ENCODE peak calls at places on chromosomes 1 and 21, in six cellular contexts. Z is MM.1S; P is Peyer's patch; J is adrenal gland; Q is CD8-positive, alpha-beta T cell; L is stomach. C is an unnamed sample. For H3K27me3, the result is how much of the 10 kb centered on the place peaks cover.

GRCh38 chr21:44370027-44370735 is 16.8 kb downstream of the TRPM2 start:
- DNase-seq in P (peak), Z (no peak), Q (no peak), J (peak), L (peak), C (no peak)

GRCh38 chr1:109762821-109763645 is 690 bp downstream of the EPS8L3 start:
- DNase-seq in Q (no peak), L (peak), Z (no peak), J (peak), P (peak), C (peak)

GRCh38 chr1:110243581-110243980 is 33.5 kb downstream of the KCNC4 start:
- DNase-seq in J (no peak), L (no peak), Z (peak), P (peak), Q (no peak), C (no peak)

GRCh38 chr1:230310381-230311163 is 115.6 kb downstream of the PGBD5 start:
- DNase-seq in L (peak), Z (peak), J (peak), Q (peak), P (peak), C (peak)

GRCh38 chr1:230568008-230568407 is 74.3 kb upstream of the COG2 start:
- DNase-seq in P (peak), Q (no peak), L (peak), J (peak), Z (no peak), C (no peak)

GRCh38 chr1:52601519-52601918 is 652 bp upstream of the GPX7 start:
- DNase-seq in Q (no peak), J (no peak), Z (no peak), L (no peak), P (no peak), C (no peak)

GRCh38 chr21:42848932-42849758 is 30.2 kb downstream of the WDR4 start:
- DNase-seq in J (no peak), L (no peak), Z (no peak), P (peak), Q (no peak), C (no peak)

GRCh38 chr1:158022554-158023278 is 29.3 kb downstream of the KIRREL1 start:
- DNase-seq in Z (no peak), L (no peak), Q (no peak), J (no peak), P (no peak), C (no peak)

GRCh38 chr1:42108309-42108708 is 44.9 kb upstream of the GUCA2B start:
- DNase-seq in P (no peak), Q (no peak), Z (no peak), L (no peak), J (no peak), C (no peak)

GRCh38 chr1:153750026-153750995 is 22.5 kb downstream of the INTS3 start:
- DNase-seq in Z (no peak), P (no peak), J (no peak), Q (no peak), L (no peak), C (no peak)

GRCh38 chr1:55446351-55446750 is 231.2 kb upstream of the USP24 start:
- DNase-seq in L (no peak), P (no peak), J (no peak), Z (no peak), Q (no peak), C (no peak)

GRCh38 chr1:198151688-198152087 is 5.1 kb upstream of the NEK7 start:
- DNase-seq in L (no peak), P (no peak), Z (no peak), J (no peak), Q (no peak), C (no peak)

GRCh38 chr1:15574741-15575140 is 10.1 kb downstream of the AGMAT start:
- DNase-seq in Z (no peak), P (no peak), L (no peak), J (no peak), Q (no peak), C (no peak)

GRCh38 chr1:227316941-227317540 is 1.3 kb downstream of the CDC42BPA start:
- DNase-seq in Z (no peak), P (no peak), Q (no peak), J (peak), L (no peak), C (no peak)

GRCh38 chr1:46456411-46456963 is 33.1 kb upstream of the DMBX1 start:
- DNase-seq in Z (no peak), P (no peak), J (no peak), Q (no peak), L (no peak), C (no peak)

GRCh38 chr1:211579434-211580302 is 707 bp upstream of the SLC30A1 start:
- DNase-seq in L (peak), Q (peak), P (no peak), J (peak), Z (peak), C (no peak)

GRCh38 chr21:41673071-41673470 is 93.8 kb downstream of the RIPK4 start:
- DNase-seq in Q (no peak), J (no peak), P (no peak), L (no peak), Z (no peak), C (no peak)

GRCh38 chr1:1779691-1780597 is 1.7 kb upstream of the NADK start:
- DNase-seq in Z (peak), Q (peak), J (peak), P (peak), L (peak), C (peak)

GRCh38 chr1:224237094-224237881 is 54.2 kb downstream of the DEGS1 start:
- DNase-seq in P (no peak), Q (no peak), L (no peak), Z (no peak), J (no peak), C (no peak)

GRCh38 chr1:178540646-178541045 is 27.7 kb downstream of the TEX35 start:
- DNase-seq in Q (no peak), Z (no peak), L (no peak), J (no peak), P (no peak), C (no peak)

GRCh38 chr1:84834419-84835064 is 58.5 kb downstream of the LPAR3 start:
- DNase-seq in P (no peak), Z (no peak), J (no peak), L (no peak), Q (no peak), C (no peak)

GRCh38 chr1:36387141-36387949 is 1.6 kb upstream of the STK40 start:
- DNase-seq in J (no peak), L (no peak), Z (peak), Q (no peak), P (no peak), C (no peak)

GRCh38 chr1:159955456-159955855 is 1.4 kb upstream of the SLAMF9 start:
- DNase-seq in J (no peak), Q (no peak), Z (no peak), P (no peak), L (no peak), C (no peak)

GRCh38 chr1:171438441-171438840 is 46.9 kb upstream of the PRRC2C start:
- DNase-seq in L (peak), J (peak), Q (no peak), P (no peak), Z (no peak), C (no peak)

GRCh38 chr1:168320805-168321577 is 40.3 kb downstream of the TBX19 start:
- DNase-seq in J (peak), Q (no peak), P (no peak), L (no peak), Z (no peak), C (no peak)

GRCh38 chr1:245603311-245603865 is 448.6 kb downstream of the KIF26B start:
- DNase-seq in Q (no peak), J (no peak), P (no peak), Z (no peak), L (no peak), C (no peak)

GRCh38 chr1:109750241-109750882 is 9.5 kb upstream of the GSTM3 start:
- DNase-seq in Q (no peak), L (no peak), Z (no peak), J (no peak), P (no peak), C (no peak)

GRCh38 chr1:111729271-111729921 is 9.8 kb downstream of the INKA2 start:
- DNase-seq in Q (no peak), J (no peak), P (no peak), Z (no peak), L (peak), C (no peak)

GRCh38 chr1:243642936-243643335 is 207.1 kb downstream of the AKT3 start:
- DNase-seq in L (no peak), Q (no peak), J (no peak), Z (no peak), P (no peak), C (no peak)

GRCh38 chr1:228986093-228986904 is 251.0 kb downstream of the RHOU start:
- DNase-seq in L (peak), J (peak), P (peak), Q (no peak), Z (no peak), C (no peak)

GRCh38 chr1:45410850-45411509 is 70.7 kb upstream of the MUTYH start:
- DNase-seq in Z (no peak), L (no peak), J (no peak), P (no peak), Q (no peak), C (no peak)

GRCh38 chr1:224768971-224769370 is 152.9 kb downstream of the CNIH3 start:
- DNase-seq in J (no peak), Q (no peak), L (no peak), Z (no peak), P (no peak), C (no peak)

GRCh38 chr1:205519541-205520131 is 15.2 kb downstream of the CDK18 start:
- DNase-seq in Q (no peak), P (no peak), L (no peak), J (no peak), Z (no peak), C (no peak)

DNA sequence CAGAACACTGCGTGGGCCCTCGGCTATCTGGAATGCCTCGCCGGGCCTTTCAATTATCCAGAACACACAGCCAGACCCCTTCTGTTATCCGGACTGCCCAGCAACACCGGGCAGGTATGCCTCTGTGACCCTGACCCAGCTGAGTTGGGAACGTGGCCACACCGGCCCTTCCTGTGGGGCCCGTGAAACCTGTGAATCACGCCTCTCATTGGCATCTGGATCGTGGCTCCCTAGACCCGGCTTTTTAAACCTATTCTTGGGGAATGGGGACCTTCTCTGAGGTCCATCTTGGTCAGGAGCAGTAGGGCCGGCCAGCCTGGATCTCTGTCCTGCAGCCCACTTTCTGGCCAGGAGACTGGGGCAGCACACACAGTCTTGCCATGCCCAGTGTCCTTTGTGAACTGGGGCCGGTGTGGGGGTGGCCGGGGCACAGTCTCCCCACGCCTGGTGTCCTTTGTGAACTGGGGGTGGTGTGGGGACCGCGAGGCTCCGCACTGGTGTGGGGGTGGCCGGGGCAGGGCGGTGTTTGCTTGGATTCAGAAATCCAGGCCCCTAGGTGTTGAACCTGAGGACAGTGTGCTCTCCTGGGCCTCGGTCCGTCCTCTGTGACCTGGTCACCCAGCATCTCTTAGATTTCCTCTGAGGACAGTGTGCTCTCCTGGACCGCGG is 11.1 kb downstream of the COL18A1 start:
- DNase-seq in L (no peak), Q (no peak), J (peak), Z (no peak), P (no peak), C (no peak)
- H3K27ac ChIP-seq in L (no peak), Q (no peak), J (no peak), Z (no peak), P (no peak), C (no peak)

GRCh38 chr1:147083919-147084272 is 88.4 kb downstream of the PRKAB2 start:
- DNase-seq in P (no peak), Q (no peak), L (no peak), J (no peak), Z (no peak), C (no peak)
- H3K27me3 ChIP-seq in P (under half), Q (under half), L (under half), J (under half), Z (under half), C (under half)

DNA sequence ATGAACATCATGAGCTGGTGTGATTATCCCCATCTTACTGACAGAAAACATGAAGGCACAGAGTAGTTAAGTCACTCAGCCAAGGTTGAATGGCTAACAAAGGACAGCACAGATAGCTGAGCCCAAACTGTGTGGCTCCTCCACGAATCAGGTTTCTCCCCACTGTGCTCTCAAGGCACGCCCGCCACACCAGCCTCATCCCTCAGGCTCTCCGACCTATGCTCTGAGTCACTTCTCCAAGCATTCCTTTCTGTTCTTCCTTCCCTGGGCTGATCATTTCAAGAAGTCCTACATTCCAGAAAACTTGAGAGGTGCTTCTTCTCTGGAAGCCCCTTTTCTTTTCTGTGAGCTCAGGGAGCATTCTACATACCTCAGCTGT is 25.3 kb upstream of the SDC3 start:
- DNase-seq in J (no peak), L (no peak), P (no peak), Q (no peak), Z (no peak), C (no peak)
- H3K27ac ChIP-seq in J (no peak), L (no peak), P (no peak), Q (no peak), Z (no peak), C (no peak)

DNA sequence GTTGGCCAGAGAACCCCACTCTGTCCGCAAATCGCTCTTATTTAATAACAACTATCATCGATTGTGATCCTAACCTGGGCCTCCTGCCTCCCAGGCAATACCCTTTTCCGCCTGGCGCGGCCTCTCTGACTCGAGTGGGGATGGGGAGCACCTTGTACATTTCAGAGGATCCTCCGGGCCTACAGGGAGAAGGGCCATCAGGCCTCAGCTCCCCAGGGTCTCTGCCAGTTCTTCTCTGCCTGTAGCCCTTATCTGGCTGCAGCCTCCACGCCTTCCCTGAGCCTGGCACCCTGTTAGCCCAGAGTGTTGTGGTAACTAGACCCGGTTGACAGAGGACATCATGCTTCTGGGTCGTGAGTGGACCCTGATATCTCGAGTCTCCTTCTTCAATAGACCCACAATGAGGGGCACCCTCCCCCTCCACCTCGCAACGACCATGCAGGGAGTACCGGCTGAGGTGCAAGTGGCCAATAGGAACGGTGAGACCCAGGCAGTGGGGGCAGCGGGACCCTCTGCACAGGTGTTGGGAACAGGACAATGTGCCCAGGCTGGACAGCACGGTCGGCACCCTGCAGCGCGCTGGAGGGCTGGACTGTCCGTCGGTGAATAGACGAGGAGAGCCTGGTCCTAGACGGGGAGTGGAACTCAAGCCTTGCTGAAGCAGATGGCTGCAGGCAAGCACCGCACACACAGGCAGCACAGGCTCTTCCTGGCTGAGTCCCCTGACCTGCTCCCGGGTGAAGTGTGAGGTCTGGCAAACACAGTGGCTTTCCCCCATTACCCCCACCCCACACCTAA is 7.1 kb upstream of the CRYBG2 start:
- DNase-seq in Z (no peak), Q (no peak), J (no peak), L (no peak), P (no peak), C (no peak)
- H3K27me3 ChIP-seq in Z (under half), Q (under half), J (under half), L (under half), P (under half), C (under half)

DNA sequence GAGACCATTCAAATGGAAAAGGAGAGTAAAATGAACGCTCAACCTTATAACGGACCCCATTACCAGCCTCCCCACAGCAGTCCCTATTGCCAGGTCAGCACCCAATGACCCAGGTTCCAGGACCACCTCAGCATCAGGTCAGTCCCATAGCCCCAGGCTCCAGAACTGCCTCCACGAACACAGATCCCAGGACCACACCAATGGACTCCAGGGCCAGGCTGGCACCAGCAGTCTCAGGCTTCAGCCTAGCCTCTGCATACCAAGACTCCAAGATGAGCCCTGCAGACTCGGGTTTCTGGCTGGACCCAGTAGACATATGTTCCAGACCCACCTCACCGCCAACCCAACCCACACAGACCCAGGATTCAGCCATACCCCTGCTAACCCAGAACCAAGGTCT is 625.0 kb upstream of the RGS18 start:
- DNase-seq in Z (no peak), J (no peak), Q (no peak), L (no peak), P (no peak), C (no peak)
- H3K27ac ChIP-seq in Z (no peak), J (no peak), Q (no peak), L (no peak), P (no peak), C (no peak)

DNA sequence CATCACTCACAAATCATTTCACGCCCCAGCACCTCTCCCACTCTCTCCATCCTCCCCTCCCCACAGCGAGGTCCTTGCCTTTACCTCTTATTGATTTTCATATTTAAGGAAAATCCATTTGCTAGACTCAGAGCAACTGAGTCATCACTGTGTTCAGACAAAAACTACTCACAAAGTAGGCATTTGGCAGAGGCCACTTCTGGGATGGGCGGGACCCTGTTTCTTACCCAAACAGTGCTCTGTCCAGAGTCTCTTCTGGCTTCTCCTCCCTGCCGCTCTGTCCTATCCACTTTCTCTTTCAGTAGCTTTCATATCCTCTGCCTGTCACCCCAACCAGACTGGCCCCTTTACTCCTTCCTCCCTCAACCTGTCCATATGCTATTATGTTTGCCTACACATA is 2.4 kb upstream of the NAV1 start:
- DNase-seq in Q (no peak), Z (no peak), J (no peak), L (no peak), P (no peak), C (no peak)
- H3K27me3 ChIP-seq in Q (under half), Z (under half), J (under half), L (under half), P (under half), C (under half)

DNA sequence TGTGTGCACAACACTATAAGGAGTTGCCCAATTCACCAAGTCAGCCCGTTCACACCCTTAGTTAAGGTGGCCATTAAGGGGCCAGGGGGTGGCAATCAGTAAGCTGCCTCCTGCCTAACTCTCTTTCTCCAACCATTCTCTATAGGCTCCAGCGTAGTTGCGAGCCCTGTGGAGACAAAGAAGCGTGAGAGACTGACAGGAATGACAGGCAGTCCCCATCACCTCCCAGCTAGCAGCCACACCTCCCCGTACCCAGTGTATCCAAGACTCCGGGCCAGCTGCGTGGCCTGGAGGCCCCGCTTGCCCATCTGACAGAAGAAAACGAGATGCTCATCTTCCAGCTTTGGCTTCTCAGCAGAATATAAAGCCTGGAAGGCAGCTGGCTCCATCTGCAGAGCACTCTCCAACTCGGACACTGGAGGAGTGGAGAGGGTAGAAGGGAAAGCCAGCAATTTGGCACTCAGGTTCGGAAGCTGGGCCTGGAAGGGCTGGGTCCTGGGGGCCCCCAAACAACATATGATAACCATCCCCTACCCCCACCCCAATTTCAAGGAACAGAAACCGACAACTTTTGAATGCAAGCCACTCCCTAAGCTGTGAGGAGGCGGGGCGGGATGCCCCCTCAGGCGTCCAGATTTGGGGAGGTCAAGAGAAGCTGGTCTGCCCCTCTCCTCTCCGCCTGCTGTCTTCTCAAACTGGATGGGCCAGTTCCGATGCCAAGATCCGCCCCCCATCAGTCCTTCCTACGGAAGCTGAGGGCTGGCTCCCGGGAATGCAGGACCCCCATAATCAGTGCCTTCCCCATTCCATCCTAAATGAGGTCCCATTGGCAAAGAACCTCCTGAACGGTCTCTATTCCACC is 872 bp downstream of the TSTD1 start:
- DNase-seq in Q (no peak), J (no peak), P (no peak), L (no peak), Z (peak), C (no peak)
- H3K27ac ChIP-seq in Q (peak), J (no peak), P (peak), L (peak), Z (peak), C (peak)

C was measured in naive thymus-derived CD4-positive, alpha-beta T cell.